ENCODE peak calls at places on chromosomes 3 and 15, in six cellular contexts. A, X, E, W, L and C are unnamed samples.

GRCh38 chr3:196138927-196139680 is 57.2 kb upstream of the TFRC start:
- DNase-seq in A (peak), X (no peak), E (no peak), W (no peak), L (no peak), C (peak)

GRCh38 chr3:9500108-9501050 is 53.2 kb downstream of the LHFPL4 start:
- DNase-seq in A (peak), X (no peak), E (no peak), W (peak), L (peak), C (peak)

GRCh38 chr15:88497109-88497761 is 29.7 kb downstream of the MRPS11 start:
- DNase-seq in A (no peak), X (no peak), E (no peak), W (no peak), L (peak), C (no peak)

GRCh38 chr3:49244589-49245205 is 32.3 kb downstream of the C3orf62 start:
- DNase-seq in A (no peak), X (no peak), E (no peak), W (no peak), L (no peak), C (no peak)

GRCh38 chr3:123757281-123757940 is 126.7 kb downstream of the MYLK start:
- DNase-seq in A (peak), X (peak), E (peak), W (no peak), L (peak), C (no peak)

GRCh38 chr15:63950911-63951481 is 95.3 kb downstream of the DAPK2 start:
- DNase-seq in A (peak), X (no peak), E (no peak), W (no peak), L (no peak), C (peak)

GRCh38 chr3:172626241-172626640 is 84.6 kb downstream of the NCEH1 start:
- DNase-seq in A (peak), X (no peak), E (no peak), W (no peak), L (no peak), C (peak)

GRCh38 chr15:70142072-70142321 is 44.3 kb upstream of the TLE3 start:
- DNase-seq in A (no peak), X (no peak), E (no peak), W (no peak), L (no peak), C (no peak)

GRCh38 chr15:100880897-100881242 is 1.2 kb downstream of the ALDH1A3 start:
- DNase-seq in A (no peak), X (no peak), E (no peak), W (no peak), L (no peak), C (no peak)

GRCh38 chr15:100880139-100880896 is 687 bp downstream of the ALDH1A3 start:
- DNase-seq in A (peak), X (no peak), E (no peak), W (no peak), L (no peak), C (peak)

GRCh38 chr15:100879461-100880138 is at the start of gene ALDH1A3:
- DNase-seq in A (peak), X (no peak), E (no peak), W (peak), L (peak), C (peak)

GRCh38 chr15:100879046-100879445 is 585 bp upstream of the ALDH1A3 start:
- DNase-seq in A (no peak), X (no peak), E (no peak), W (no peak), L (no peak), C (no peak)

DNA sequence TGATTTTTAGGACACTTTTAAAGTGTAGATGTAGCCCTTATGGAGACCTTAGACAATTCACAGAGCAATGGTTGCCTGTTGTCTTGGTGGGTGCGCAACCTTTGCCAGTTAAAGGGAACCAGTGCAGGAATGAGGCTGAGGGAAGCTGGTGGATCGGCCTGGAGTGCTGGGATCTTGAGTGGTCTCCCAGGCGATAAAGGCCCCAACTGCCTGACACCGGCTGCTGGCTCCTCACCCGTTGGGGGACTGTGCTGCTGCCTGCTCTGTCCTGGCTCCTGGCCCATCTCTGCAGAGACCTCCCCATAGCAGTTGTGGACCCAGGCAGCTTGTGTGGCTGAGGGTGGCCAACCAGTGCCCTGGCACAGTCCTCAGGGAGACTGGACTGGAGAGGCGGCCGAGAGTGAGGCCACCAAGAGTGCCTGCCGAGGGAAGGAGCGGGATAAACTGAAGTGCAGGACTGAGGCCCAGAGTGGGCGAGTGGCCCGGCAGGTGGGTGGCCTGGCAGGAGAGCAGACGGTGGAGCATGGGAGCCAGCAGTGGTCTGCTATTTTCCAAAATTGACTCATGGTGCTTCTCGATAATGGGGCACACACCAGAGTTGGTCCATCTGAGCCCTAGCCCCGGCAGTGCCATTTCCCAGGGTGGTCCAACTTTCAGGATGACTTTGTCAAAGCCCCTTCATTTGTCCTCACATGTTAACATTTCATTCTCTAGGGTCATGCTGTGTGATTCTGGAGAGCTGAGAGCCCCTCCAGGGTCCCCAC is 2.1 kb downstream of the ALDH1A3 start:
- DNase-seq in A (no peak), X (no peak), E (no peak), W (no peak), L (no peak), C (no peak)
- H3K4me3 ChIP-seq in A (peak), X (peak), E (no peak), W (no peak), L (no peak), C (peak)

DNA sequence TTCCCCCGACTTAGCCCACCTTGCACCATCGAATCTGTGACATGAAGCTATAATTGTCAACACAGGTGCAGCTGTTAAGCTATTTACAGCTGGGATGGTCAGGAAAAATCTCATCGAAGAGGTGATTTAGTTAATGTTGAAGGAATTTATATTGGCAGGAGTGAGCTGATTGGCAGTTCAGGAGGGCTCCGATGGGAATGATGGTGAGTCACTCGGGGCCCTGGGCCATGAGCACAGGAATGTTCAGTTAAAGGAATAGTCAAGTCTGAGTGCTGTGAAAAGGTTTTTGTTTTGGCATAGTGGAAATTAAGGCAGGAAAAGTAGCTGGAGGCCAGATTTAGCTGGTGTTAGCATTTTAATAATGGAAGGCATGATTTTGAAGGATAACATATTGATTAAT is 95.7 kb downstream of the OXSM start:
- DNase-seq in A (peak), X (no peak), E (no peak), W (no peak), L (no peak), C (no peak)
- TF ChIP-seq CTCF in A (no peak), X (no peak), E (no peak), W (no peak), L (no peak), C (no peak)

DNA sequence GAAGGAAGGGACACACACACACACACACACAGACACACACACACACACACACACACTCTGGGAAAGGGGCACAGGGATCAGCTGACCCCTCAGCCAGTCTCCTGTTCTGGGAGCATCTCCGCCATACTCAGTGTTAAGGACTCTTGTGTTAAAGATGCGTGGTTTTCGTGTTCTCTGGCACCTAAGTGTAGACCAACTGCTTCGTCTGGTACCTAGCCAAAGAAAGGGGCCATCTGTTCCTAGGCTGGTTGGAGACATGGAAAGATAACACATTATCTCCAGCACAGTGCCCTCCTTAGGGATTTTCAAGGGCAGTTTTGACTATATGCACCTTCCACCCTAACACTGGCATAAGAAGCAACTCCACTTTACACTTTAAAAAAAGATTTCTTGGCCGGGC is 65.1 kb downstream of the EPHB1 start:
- DNase-seq in A (no peak), X (no peak), E (no peak), W (no peak), L (no peak), C (no peak)
- H3K4me3 ChIP-seq in A (no peak), X (no peak), E (no peak), W (no peak), L (no peak), C (no peak)

DNA sequence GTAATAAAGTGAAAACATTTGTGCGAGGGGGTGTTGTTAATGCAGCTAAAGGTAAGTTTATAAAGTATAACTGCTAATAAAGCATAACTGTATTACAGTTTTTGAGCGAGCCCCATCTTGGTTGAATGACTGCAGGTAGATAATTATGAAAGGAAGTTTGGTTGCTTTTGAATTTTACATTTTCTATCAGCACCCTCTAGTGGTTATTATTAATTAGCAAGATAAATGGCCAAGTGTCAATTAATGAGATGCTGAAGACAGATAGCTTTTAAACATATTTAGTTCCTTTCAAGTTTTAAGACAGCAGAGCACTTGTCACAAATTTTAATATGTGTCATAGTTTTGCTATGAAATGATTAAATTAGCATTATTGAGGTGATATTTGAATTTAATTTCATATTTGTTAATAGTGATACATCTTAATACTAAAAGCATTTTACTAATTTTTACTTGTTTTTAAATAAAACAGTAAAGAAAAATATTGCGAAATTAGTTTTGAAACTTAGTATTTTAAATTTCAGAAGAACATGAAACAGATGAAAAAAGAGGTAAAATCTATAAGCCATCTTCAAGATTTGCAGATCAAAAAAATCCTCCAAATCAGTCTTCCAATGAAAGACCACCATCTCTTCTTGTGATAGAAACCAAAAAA is 15.1 kb downstream of the U2SURP start:
- DNase-seq in A (no peak), X (no peak), E (no peak), W (no peak), L (no peak), C (no peak)
- TF ChIP-seq CTCF in A (peak), X (peak), E (peak), W (peak), L (peak), C (peak)

GRCh38 chr3:57592306-57592705 is 4.8 kb downstream of the ARF4 start:
- DNase-seq in A (no peak), X (no peak), E (no peak), W (no peak), L (no peak), C (no peak)

GRCh38 chr3:57596495-57597239 is 477 bp downstream of the ARF4 start:
- DNase-seq in A (peak), X (peak), E (peak), W (peak), L (peak), C (peak)

GRCh38 chr3:57597240-57597972 is at the start of gene ARF4:
- DNase-seq in A (peak), X (peak), E (peak), W (peak), L (peak), C (peak)

GRCh38 chr3:57594576-57594975 is 2.6 kb downstream of the ARF4 start:
- DNase-seq in A (no peak), X (no peak), E (no peak), W (no peak), L (no peak), C (no peak)

DNA sequence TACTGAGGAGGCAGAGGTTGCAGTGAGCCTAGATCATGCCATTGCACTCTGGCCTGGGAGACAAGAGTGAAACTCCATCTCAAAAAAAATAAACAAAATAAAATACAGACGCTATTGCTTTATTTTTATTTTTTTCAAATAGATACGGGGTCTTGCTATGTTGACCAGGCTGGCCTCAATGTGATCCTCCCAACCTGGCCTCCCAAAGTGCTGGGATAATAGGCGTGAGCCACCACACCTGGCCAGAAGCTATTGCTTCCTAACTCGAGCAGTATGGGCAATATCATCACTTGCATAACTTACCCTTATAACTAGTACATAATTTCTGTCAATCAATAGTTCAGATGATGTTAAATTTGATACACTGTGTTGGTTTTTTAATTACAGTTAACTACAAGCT is 3.0 kb downstream of the ARF4 start:
- DNase-seq in A (no peak), X (no peak), E (no peak), W (no peak), L (no peak), C (no peak)
- H3K4me3 ChIP-seq in A (peak), X (no peak), E (peak), W (no peak), L (peak), C (peak)